ENCODE peak calls at places on chromosomes 11 and 22, in six cellular contexts. Y, U, R, Q, F and C are unnamed samples.

GRCh38 chr11:538431-539051 is 1.2 kb downstream of the LRRC56 start:
- DNase-seq in U (no peak), F (no peak), Q (no peak), Y (no peak), R (no peak), C (no peak)

GRCh38 chr22:48939441-48940265 is 888.0 kb downstream of the BRD1 start:
- DNase-seq in F (no peak), U (no peak), Y (no peak), R (no peak), Q (no peak), C (no peak)

GRCh38 chr11:40290031-40290650 is 1169.3 kb downstream of the LRRC4C start:
- DNase-seq in Q (no peak), F (no peak), Y (no peak), R (no peak), U (no peak), C (no peak)

GRCh38 chr11:76830639-76831312 is 29.9 kb upstream of the ACER3 start:
- DNase-seq in R (peak), U (peak), F (no peak), Y (no peak), Q (no peak), C (no peak)

GRCh38 chr11:23112987-23113886 is 253.0 kb upstream of the CCDC179 start:
- DNase-seq in Q (peak), R (peak), U (peak), F (no peak), Y (peak), C (no peak)

GRCh38 chr11:18243783-18244362 is 4.6 kb downstream of the SAA2 start:
- DNase-seq in Y (peak), U (peak), F (peak), Q (peak), R (peak), C (peak)

GRCh38 chr11:78214331-78215194 is 25.8 kb downstream of the USP35 start:
- DNase-seq in U (no peak), Q (no peak), Y (no peak), F (no peak), R (no peak), C (no peak)

GRCh38 chr11:68550485-68550817 is 89.9 kb downstream of the PPP6R3 start:
- DNase-seq in U (no peak), F (peak), R (peak), Q (no peak), Y (no peak), C (peak)

GRCh38 chr11:40185793-40186192 is 1273.7 kb downstream of the LRRC4C start:
- DNase-seq in Y (no peak), F (no peak), R (no peak), Q (no peak), U (no peak), C (no peak)

GRCh38 chr22:39219071-39220050 is 25.4 kb downstream of the PDGFB start:
- DNase-seq in U (no peak), Y (no peak), Q (no peak), R (no peak), F (no peak), C (no peak)

GRCh38 chr11:46393231-46393616 is 1.6 kb upstream of the CHRM4 start:
- DNase-seq in R (no peak), Y (no peak), F (no peak), U (no peak), Q (no peak), C (no peak)

GRCh38 chr22:36541831-36542391 is 12.9 kb upstream of the EIF3D start:
- DNase-seq in U (peak), F (peak), Y (peak), Q (no peak), R (peak), C (no peak)

GRCh38 chr22:33513388-33514336 is 406.6 kb downstream of the LARGE1 start:
- DNase-seq in Y (no peak), Q (no peak), U (no peak), F (no peak), R (no peak), C (no peak)

GRCh38 chr22:25196326-25196725 is 3.3 kb upstream of the CRYBB3 start:
- DNase-seq in Y (no peak), F (no peak), U (no peak), R (no peak), Q (no peak), C (no peak)

GRCh38 chr11:105100206-105100605 is 39.4 kb downstream of the CARD18 start:
- DNase-seq in Q (no peak), R (peak), U (no peak), Y (no peak), F (no peak), C (no peak)

GRCh38 chr22:32389685-32390084 is 22.4 kb downstream of the RTCB start:
- DNase-seq in Q (peak), Y (no peak), U (peak), R (peak), F (no peak), C (no peak)

GRCh38 chr22:38427940-38428339 is 27.1 kb downstream of the KCNJ4 start:
- DNase-seq in F (no peak), Y (no peak), Q (no peak), R (no peak), U (no peak), C (no peak)

GRCh38 chr11:12249590-12250260 is 127.6 kb upstream of the PARVA start:
- DNase-seq in Y (no peak), Q (no peak), U (no peak), F (no peak), R (no peak), C (no peak)

GRCh38 chr11:78780889-78781288 is 206.2 kb upstream of the NARS2 start:
- DNase-seq in U (no peak), F (no peak), Y (no peak), R (no peak), Q (no peak), C (no peak)

GRCh38 chr11:67998150-67999045 is 5.5 kb downstream of the UNC93B1 start:
- DNase-seq in U (no peak), Q (no peak), F (peak), Y (no peak), R (no peak), C (no peak)

GRCh38 chr11:76678316-76678715 is 7.8 kb upstream of the LRRC32 start:
- DNase-seq in Y (no peak), U (no peak), Q (no peak), R (no peak), F (no peak), C (no peak)

GRCh38 chr11:1842149-1843097 is 3.6 kb downstream of the TNNI2 start:
- DNase-seq in U (peak), R (no peak), Y (no peak), F (no peak), Q (no peak), C (no peak)

GRCh38 chr11:120031156-120031555 is 106.8 kb downstream of the TRIM29 start:
- DNase-seq in F (no peak), U (no peak), R (no peak), Q (no peak), Y (no peak), C (no peak)

GRCh38 chr22:33296941-33297340 is 238.8 kb upstream of the SYN3 start:
- DNase-seq in R (no peak), U (no peak), Q (no peak), Y (no peak), F (no peak), C (no peak)

GRCh38 chr22:44549021-44549420 is 51.0 kb upstream of the RTL6 start:
- DNase-seq in R (no peak), Y (no peak), Q (no peak), F (no peak), U (no peak), C (no peak)

GRCh38 chr11:10592331-10592730 is 23.9 kb upstream of the LYVE1 start:
- DNase-seq in F (no peak), Y (peak), U (no peak), R (peak), Q (no peak), C (no peak)

GRCh38 chr11:101267654-101268053 is 138.0 kb upstream of the PGR start:
- DNase-seq in Q (no peak), U (no peak), Y (no peak), F (no peak), R (no peak), C (no peak)

GRCh38 chr22:38697055-38697980 is 3.4 kb downstream of the JOSD1 start:
- DNase-seq in Y (peak), Q (no peak), R (peak), U (no peak), F (no peak), C (no peak)

GRCh38 chr11:31692466-31692865 is 118.7 kb downstream of the PAX6 start:
- DNase-seq in F (no peak), Q (no peak), R (no peak), U (no peak), Y (no peak), C (no peak)

GRCh38 chr11:6156628-6157367 is 13.3 kb downstream of the OR52B2 start:
- DNase-seq in R (no peak), U (no peak), Y (no peak), F (no peak), Q (no peak), C (no peak)

GRCh38 chr11:45332486-45332934 is 46.4 kb upstream of the SYT13 start:
- DNase-seq in Q (peak), R (peak), F (peak), U (no peak), Y (peak), C (no peak)

GRCh38 chr11:27255447-27255828 is 107.6 kb downstream of the CCDC34 start:
- DNase-seq in Q (no peak), F (no peak), U (no peak), Y (no peak), R (peak), C (no peak)

GRCh38 chr11:76560219-76560618 is 110.3 kb downstream of the LRRC32 start:
- DNase-seq in R (no peak), Y (peak), Q (no peak), U (peak), F (no peak), C (peak)